ENCODE peak calls at places on chromosomes 5 and 9, in four cellular contexts. M is naive thymus-derived CD8-positive, alpha-beta T cell; C is heart left ventricle; P is hepatocyte. K is an unnamed sample.

GRCh38 chr5:174425271-174425963 is 299.0 kb upstream of the MSX2 start:
- DNase-seq in M (no peak), C (no peak), P (peak; percentile 20), K (no peak)

GRCh38 chr5:9653811-9654210 is 23.7 kb upstream of the TAS2R1 start:
- DNase-seq in P (peak; percentile 76), M (no peak), C (peak; percentile 91), K (peak; percentile 75)

GRCh38 chr5:115209279-115209678 is 39.6 kb upstream of the TRIM36 start:
- DNase-seq in M (peak; percentile 31), C (no peak), P (no peak), K (no peak)

GRCh38 chr5:56987171-56987570 is 35.2 kb upstream of the MIER3 start:
- DNase-seq in P (no peak), M (no peak), C (no peak), K (no peak)

GRCh38 chr5:178940569-178941360 is at the start of gene ZNF454:
- DNase-seq in C (peak; percentile 97), P (no peak), M (no peak), K (no peak)

GRCh38 chr9:98357921-98358535 is 102.6 kb upstream of the TBC1D2 start:
- DNase-seq in C (no peak), P (no peak), M (no peak), K (no peak)

GRCh38 chr9:101476576-101477208 is 41.1 kb upstream of the ALDOB start:
- DNase-seq in C (peak; percentile 27), P (no peak), M (no peak), K (no peak)

GRCh38 chr5:125536582-125536981 is 790.1 kb upstream of the ZNF608 start:
- DNase-seq in M (no peak), C (no peak), P (no peak), K (no peak)

GRCh38 chr5:31078931-31079330 is 114.6 kb upstream of the CDH6 start:
- DNase-seq in M (no peak), P (no peak), C (no peak), K (no peak)

GRCh38 chr5:35860686-35861085 is 4.0 kb downstream of the IL7R start:
- DNase-seq in C (no peak), P (no peak), M (no peak), K (peak; percentile 53)

GRCh38 chr5:136631176-136631575 is 265.8 kb upstream of the TRPC7 start:
- DNase-seq in C (no peak), M (no peak), P (no peak), K (no peak)

GRCh38 chr9:86041331-86041741 is 58.0 kb downstream of the GOLM1 start:
- DNase-seq in C (no peak), M (no peak), P (no peak), K (no peak)

GRCh38 chr9:93585695-93586094 is 9.3 kb downstream of the PHF2 start:
- DNase-seq in M (no peak), C (no peak), P (no peak), K (no peak)

GRCh38 chr5:123937230-123937629 is 425.3 kb downstream of the CSNK1G3 start:
- DNase-seq in P (peak; percentile 25), M (no peak), C (peak; percentile 33), K (peak; percentile 24)

GRCh38 chr5:21688655-21689054 is 1164.5 kb downstream of the CDH12 start:
- DNase-seq in M (no peak), C (no peak), P (no peak), K (no peak)

GRCh38 chr5:90050135-90050534 is 359.4 kb downstream of the CETN3 start:
- DNase-seq in C (no peak), M (no peak), P (no peak), K (no peak)

GRCh38 chr9:36470891-36471290 is 70.8 kb upstream of the RNF38 start:
- DNase-seq in C (peak; percentile 66), M (peak; percentile 49), P (peak; percentile 39), K (no peak)

GRCh38 chr5:57171818-57172465 is 1.9 kb upstream of the GPBP1 start:
- DNase-seq in P (peak; percentile 60), M (no peak), C (no peak), K (no peak)

GRCh38 chr9:14218253-14218652 is 95.7 kb downstream of the NFIB start:
- DNase-seq in P (no peak), M (no peak), C (no peak), K (no peak)

GRCh38 chr5:28575368-28575767 is 1537.0 kb upstream of the CDH9 start:
- DNase-seq in P (no peak), M (no peak), C (no peak), K (no peak)

GRCh38 chr5:114702731-114703130 is 340.9 kb downstream of the KCNN2 start:
- DNase-seq in P (no peak), M (no peak), C (no peak), K (no peak)

GRCh38 chr9:114779352-114779845 is 26.4 kb downstream of the TNFSF15 start:
- DNase-seq in P (peak; percentile 62), M (no peak), C (no peak), K (no peak)

GRCh38 chr5:7495133-7495521 is 99.2 kb downstream of the ADCY2 start:
- DNase-seq in C (no peak), P (no peak), M (no peak), K (no peak)

GRCh38 chr9:125143377-125144090 is at the start of gene SCAI:
- DNase-seq in C (peak; percentile 100), P (peak; percentile 99), M (peak; percentile 97), K (peak; percentile 93)

GRCh38 chr9:26210338-26210851 is 532.2 kb upstream of the TUSC1 start:
- DNase-seq in P (no peak), M (no peak), C (no peak), K (no peak)

GRCh38 chr5:172102913-172103629 is 85.0 kb downstream of the STK10 start:
- DNase-seq in C (peak; percentile 85), M (no peak), P (peak; percentile 64), K (peak; percentile 89)

GRCh38 chr5:169876376-169876775 is 103.9 kb downstream of the INSYN2B start:
- DNase-seq in C (no peak), P (no peak), M (no peak), K (no peak)

GRCh38 chr5:50595199-50595598 is 71.2 kb upstream of the PARP8 start:
- DNase-seq in P (no peak), C (no peak), M (no peak), K (peak; percentile 84)

GRCh38 chr5:114018178-114018577 is 343.7 kb upstream of the KCNN2 start:
- DNase-seq in M (no peak), C (no peak), P (peak; percentile 18), K (no peak)

K was measured in HS-5.